ENCODE peak calls at places on chromosome X, in four cellular contexts. M is AG10803, I is H7, R is H4. Y is an unnamed sample.

GRCh38 chrX:125131146-125131545 is 188.5 kb upstream of the TEX13C start:
- DNase-seq in M (no peak), R (peak; percentile 15), I (no peak), Y (peak; percentile 2)

GRCh38 chrX:117996408-117996807 is 120.2 kb downstream of the KLHL13 start:
- DNase-seq in M (no peak), I (no peak), R (no peak), Y (no peak)

GRCh38 chrX:107763647-107764046 is 11.9 kb downstream of the TSC22D3 start:
- DNase-seq in M (no peak), I (no peak), R (no peak), Y (no peak)

GRCh38 chrX:110442631-110443030 is 84.0 kb downstream of the RTL9 start:
- DNase-seq in I (peak; percentile 71), R (peak; percentile 76), M (peak; percentile 11), Y (peak; percentile 67)

GRCh38 chrX:46634577-46634976 is 61.0 kb downstream of the CHST7 start:
- DNase-seq in M (no peak), R (no peak), I (no peak), Y (no peak)

GRCh38 chrX:153514259-153514658 is 3.2 kb upstream of the ATP2B3 start:
- DNase-seq in I (no peak), R (no peak), M (no peak), Y (no peak)

GRCh38 chrX:71227370-71228062 is 4.5 kb downstream of the GJB1 start:
- DNase-seq in R (no peak), I (no peak), M (no peak), Y (no peak)

GRCh38 chrX:85851418-85851817 is 195.9 kb downstream of the CHM start:
- DNase-seq in M (no peak), R (no peak), I (peak; percentile 2), Y (no peak)

GRCh38 chrX:150229481-150229880 is 133.6 kb upstream of the MAMLD1 start:
- DNase-seq in R (no peak), M (no peak), I (no peak), Y (no peak)

GRCh38 chrX:7252013-7252610 is 104.2 kb upstream of the PUDP start:
- DNase-seq in I (no peak), M (no peak), R (no peak), Y (no peak)

GRCh38 chrX:150363561-150364346 is 637 bp downstream of the MAMLD1 start:
- DNase-seq in I (peak; percentile 78), M (peak; percentile 40), R (peak; percentile 24), Y (peak; percentile 39)

GRCh38 chrX:38561951-38562719 is 793 bp downstream of the TSPAN7 start:
- DNase-seq in R (no peak), M (no peak), I (peak; percentile 45), Y (no peak)

GRCh38 chrX:2767631-2768455 is 16.0 kb downstream of the XG start:
- DNase-seq in M (peak; percentile 82), I (peak; percentile 50), R (peak; percentile 16), Y (no peak)

GRCh38 chrX:70301716-70302115 is 11.8 kb downstream of the KIF4A start:
- DNase-seq in I (no peak), M (peak; percentile 57), R (no peak), Y (no peak)

GRCh38 chrX:623599-624323 is 6.8 kb upstream of the SHOX start:
- DNase-seq in M (peak; percentile 25), R (no peak), I (peak; percentile 74), Y (no peak)

GRCh38 chrX:120468071-120468470 is 1.0 kb downstream of the LAMP2 start:
- DNase-seq in I (no peak), M (no peak), R (no peak), Y (no peak)

GRCh38 chrX:30951003-30951402 is 61.9 kb upstream of the TAB3 start:
- DNase-seq in I (no peak), M (no peak), R (no peak), Y (no peak)

GRCh38 chrX:97672138-97672537 is 788.4 kb downstream of the RPA4 start:
- DNase-seq in M (no peak), I (no peak), R (no peak), Y (no peak)

GRCh38 chrX:69203367-69204037 is 38.2 kb upstream of the PJA1 start:
- DNase-seq in M (peak; percentile 18), I (no peak), R (no peak), Y (no peak)

GRCh38 chrX:39836802-39837420 is 260.8 kb downstream of the BCOR start:
- DNase-seq in I (no peak), M (no peak), R (no peak), Y (no peak)

GRCh38 chrX:68942141-68942540 is 113.3 kb downstream of the EFNB1 start:
- DNase-seq in M (no peak), R (no peak), I (peak; percentile 14), Y (no peak)

GRCh38 chrX:3346436-3347329 is at the start of gene MXRA5:
- DNase-seq in M (peak; percentile 69), I (peak; percentile 69), R (no peak), Y (no peak)

GRCh38 chrX:109485470-109486340 is 3.8 kb upstream of the GUCY2F start:
- DNase-seq in R (peak; percentile 50), I (no peak), M (peak; percentile 59), Y (peak; percentile 51)

GRCh38 chrX:151974336-151975227 is at the start of gene GABRE:
- DNase-seq in M (peak; percentile 42), R (peak; percentile 25), I (peak; percentile 82), Y (no peak)

GRCh38 chrX:149916745-149917392 is 12.5 kb upstream of the HSFX4 start:
- DNase-seq in R (no peak), I (no peak), M (no peak), Y (no peak)

GRCh38 chrX:45806410-45807121 is 605.9 kb upstream of the DIPK2B start:
- DNase-seq in M (peak; percentile 92), R (peak; percentile 87), I (no peak), Y (peak; percentile 79)